ENCODE peak calls at places on chromosomes 13 and 19, in five cellular contexts. One of them, this sample, is unnamed.

GRCh38 chr13:75691183-75691582 is 55.1 kb downstream of the LMO7 start:
- DNase-seq in NCI-H1092 treated with DMSO at 0.1 percent for 48 hours: no peak
- DNase-seq in neural crest cell: no peak
- DNase-seq in GM03348: no peak
- DNase-seq in activated CD4-positive, alpha-beta T cell treated with anti-CD3 and anti-CD28 coated beads, Interleukin-2, amount 50 U/mL, for 24 hours: no peak
- DNase-seq in this sample: peak; percentile 96

GRCh38 chr13:113178070-113178895 is 19.8 kb downstream of the PROZ start:
- DNase-seq in NCI-H1092 treated with DMSO at 0.1 percent for 48 hours: no peak
- DNase-seq in neural crest cell: no peak
- DNase-seq in GM03348: peak; percentile 70
- DNase-seq in activated CD4-positive, alpha-beta T cell treated with anti-CD3 and anti-CD28 coated beads, Interleukin-2, amount 50 U/mL, for 24 hours: no peak
- DNase-seq in this sample: peak; percentile 49

GRCh38 chr19:16328824-16329482 is 4.3 kb downstream of the KLF2 start:
- DNase-seq in NCI-H1092 treated with DMSO at 0.1 percent for 48 hours: no peak
- DNase-seq in neural crest cell: no peak
- DNase-seq in GM03348: no peak
- DNase-seq in activated CD4-positive, alpha-beta T cell treated with anti-CD3 and anti-CD28 coated beads, Interleukin-2, amount 50 U/mL, for 24 hours: no peak
- DNase-seq in this sample: no peak

GRCh38 chr19:2449019-2449418 is 7.7 kb downstream of the LMNB2 start:
- DNase-seq in NCI-H1092 treated with DMSO at 0.1 percent for 48 hours: no peak
- DNase-seq in neural crest cell: no peak
- DNase-seq in GM03348: no peak
- DNase-seq in activated CD4-positive, alpha-beta T cell treated with anti-CD3 and anti-CD28 coated beads, Interleukin-2, amount 50 U/mL, for 24 hours: no peak
- DNase-seq in this sample: no peak

GRCh38 chr19:12052057-12052570 is 647 bp downstream of the ZNF878 start:
- DNase-seq in NCI-H1092 treated with DMSO at 0.1 percent for 48 hours: peak; percentile 1
- DNase-seq in neural crest cell: no peak
- DNase-seq in GM03348: peak; percentile 16
- DNase-seq in activated CD4-positive, alpha-beta T cell treated with anti-CD3 and anti-CD28 coated beads, Interleukin-2, amount 50 U/mL, for 24 hours: no peak
- DNase-seq in this sample: peak; percentile 49

GRCh38 chr13:51921790-51922740 is 60.3 kb downstream of the CCDC70 start:
- DNase-seq in NCI-H1092 treated with DMSO at 0.1 percent for 48 hours: no peak
- DNase-seq in neural crest cell: no peak
- DNase-seq in GM03348: no peak
- DNase-seq in activated CD4-positive, alpha-beta T cell treated with anti-CD3 and anti-CD28 coated beads, Interleukin-2, amount 50 U/mL, for 24 hours: no peak
- DNase-seq in this sample: no peak

GRCh38 chr13:59472134-59472533 is 691.6 kb downstream of the DIAPH3 start:
- DNase-seq in NCI-H1092 treated with DMSO at 0.1 percent for 48 hours: no peak
- DNase-seq in neural crest cell: no peak
- DNase-seq in GM03348: no peak
- DNase-seq in activated CD4-positive, alpha-beta T cell treated with anti-CD3 and anti-CD28 coated beads, Interleukin-2, amount 50 U/mL, for 24 hours: no peak
- DNase-seq in this sample: no peak

GRCh38 chr13:40192516-40193257 is 473.8 kb downstream of the FOXO1 start:
- DNase-seq in NCI-H1092 treated with DMSO at 0.1 percent for 48 hours: no peak
- DNase-seq in neural crest cell: no peak
- DNase-seq in GM03348: peak; percentile 61
- DNase-seq in activated CD4-positive, alpha-beta T cell treated with anti-CD3 and anti-CD28 coated beads, Interleukin-2, amount 50 U/mL, for 24 hours: no peak
- DNase-seq in this sample: no peak

GRCh38 chr13:33125821-33126570 is 109.8 kb downstream of the KL start:
- DNase-seq in NCI-H1092 treated with DMSO at 0.1 percent for 48 hours: no peak
- DNase-seq in neural crest cell: no peak
- DNase-seq in GM03348: peak; percentile 91
- DNase-seq in activated CD4-positive, alpha-beta T cell treated with anti-CD3 and anti-CD28 coated beads, Interleukin-2, amount 50 U/mL, for 24 hours: no peak
- DNase-seq in this sample: peak; percentile 91

This sample was measured in bronchial epithelial cell.